ENCODE peak calls at places on chromosome 14, in ten cellular contexts. F, V, B, W, O, A, T, M, Z and Q are unnamed samples. For H3K4me1, the result is how much of the 10 kb centered on the place peaks cover.

GRCh38 chr14:103862393-103862782 is 15.0 kb upstream of the PPP1R13B start:
- DNase-seq in V (no peak), A (no peak), B (no peak), O (no peak), T (no peak), M (no peak), F (no peak), W (no peak), Z (no peak), Q (peak)

GRCh38 chr14:50038398-50039119 is 77.8 kb downstream of the VCPKMT start:
- DNase-seq in Z (no peak), O (peak), M (no peak), W (peak), B (no peak), F (no peak), V (no peak), A (peak), T (peak), Q (peak)

GRCh38 chr14:51657762-51658161 is 6.1 kb downstream of the FRMD6 start:
- DNase-seq in V (no peak), F (no peak), O (no peak), B (no peak), M (no peak), A (no peak), W (no peak), T (no peak), Z (no peak), Q (no peak)

GRCh38 chr14:105324080-105324778 is 9.7 kb downstream of the PACS2 start:
- DNase-seq in V (peak), M (no peak), F (no peak), O (no peak), T (no peak), B (no peak), Z (peak), W (no peak), A (no peak), Q (peak)

GRCh38 chr14:63727231-63727735 is 582 bp downstream of the SGPP1 start:
- DNase-seq in M (peak), B (peak), O (no peak), V (peak), W (peak), T (no peak), F (peak), Z (peak), A (peak), Q (peak)

GRCh38 chr14:66944872-66945271 is 244.4 kb upstream of the GARIN2 start:
- DNase-seq in O (no peak), Z (no peak), M (peak), F (no peak), T (no peak), V (no peak), W (peak), A (no peak), B (no peak), Q (peak)

GRCh38 chr14:65565948-65566347 is 153.4 kb downstream of the FUT8 start:
- DNase-seq in Z (no peak), F (no peak), W (peak), B (no peak), V (no peak), O (no peak), T (no peak), M (no peak), A (no peak), Q (no peak)

GRCh38 chr14:77372304-77372841 is 4.5 kb downstream of the TMED8 start:
- DNase-seq in Z (no peak), T (no peak), F (no peak), V (no peak), M (no peak), A (no peak), O (no peak), W (peak), B (no peak), Q (no peak)

GRCh38 chr14:40870252-40870651 is 736.4 kb upstream of the LRFN5 start:
- DNase-seq in V (no peak), Z (no peak), F (no peak), T (no peak), B (no peak), O (no peak), M (no peak), W (no peak), A (no peak), Q (peak)

GRCh38 chr14:56119221-56119967 is 1.2 kb downstream of the PELI2 start:
- DNase-seq in V (peak), M (peak), F (no peak), B (peak), Z (peak), T (no peak), O (no peak), W (no peak), A (peak), Q (peak)

GRCh38 chr14:61365667-61366194 is 44.4 kb downstream of the PRKCH start:
- DNase-seq in T (no peak), V (no peak), B (no peak), W (no peak), Z (no peak), F (no peak), O (no peak), A (no peak), M (no peak), Q (no peak)

GRCh38 chr14:61296707-61297502 is 15.8 kb upstream of the TMEM30B start:
- DNase-seq in F (no peak), B (no peak), V (no peak), M (peak), W (peak), A (no peak), O (no peak), Z (no peak), T (no peak), Q (peak)

GRCh38 chr14:24847568-24847967 is 202.4 kb downstream of the STXBP6 start:
- DNase-seq in Z (no peak), T (no peak), W (no peak), A (no peak), O (no peak), F (no peak), V (no peak), B (no peak), M (no peak), Q (no peak)

GRCh38 chr14:44961151-44961729 is 507 bp downstream of the KLHL28 start:
- DNase-seq in O (no peak), Z (peak), T (no peak), B (peak), A (peak), V (peak), W (peak), M (peak), F (no peak), Q (peak)

GRCh38 chr14:63039800-63040380 is 5.4 kb downstream of the KCNH5 start:
- DNase-seq in F (no peak), O (peak), A (no peak), M (peak), W (peak), V (no peak), B (no peak), T (no peak), Z (no peak), Q (peak)

DNA sequence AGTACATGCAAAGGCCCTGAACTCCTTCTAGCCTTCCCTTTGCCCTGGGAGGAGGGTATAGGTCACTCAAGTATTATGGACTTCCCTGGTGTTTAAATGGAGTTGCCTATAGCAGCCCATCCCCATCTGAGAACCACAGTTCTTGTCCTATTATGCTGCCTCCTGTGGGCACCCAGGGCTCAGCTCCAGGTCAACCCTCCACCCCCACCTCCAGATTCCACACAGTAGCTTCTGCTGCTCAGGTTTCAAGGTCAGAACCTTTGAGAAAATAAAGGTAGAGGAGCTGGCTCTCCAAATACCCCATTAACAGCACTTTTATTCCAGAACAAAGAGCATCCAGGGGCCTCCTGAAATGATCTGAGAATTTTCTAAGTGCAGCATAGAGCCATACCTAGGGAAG is 57.4 kb downstream of the ACTN1 start:
- DNase-seq in W (no peak), Z (no peak), V (no peak), F (no peak), M (no peak), O (no peak), A (no peak), T (no peak), B (no peak), Q (peak)
- TF ChIP-seq CTCF in W (no peak), Z (no peak), V (no peak), F (no peak), M (peak), O (no peak), A (no peak), T (no peak), B (no peak), Q (peak)

GRCh38 chr14:32201816-32202467 is at the start of gene RNU6-7:
- DNase-seq in F (no peak), B (peak), V (peak), M (peak), T (no peak), W (peak), O (peak), A (no peak), Z (peak), Q (peak)

GRCh38 chr14:32202941-32203882 is at the start of gene RNU6-8:
- DNase-seq in O (peak), B (peak), W (peak), V (peak), A (peak), Z (peak), T (peak), M (peak), F (peak), Q (peak)

GRCh38 chr14:32202468-32202865 is 602 bp downstream of the RNU6-8 start:
- DNase-seq in A (no peak), O (peak), V (no peak), Z (no peak), B (no peak), T (no peak), M (peak), W (no peak), F (no peak), Q (peak)

GRCh38 chr14:32201196-32201815 is 539 bp upstream of the RNU6-7 start:
- DNase-seq in A (peak), M (peak), B (peak), W (peak), O (peak), Z (peak), T (peak), V (peak), F (peak), Q (peak)

GRCh38 chr14:32200368-32201195 is 1.3 kb upstream of the RNU6-7 start:
- DNase-seq in M (no peak), Z (no peak), V (no peak), B (no peak), O (peak), T (no peak), F (no peak), W (no peak), A (no peak), Q (no peak)
- H3K27ac ChIP-seq in M (peak), Z (peak), V (peak), B (peak), O (peak), T (no peak), F (peak), W (no peak), A (peak), Q (no peak)

GRCh38 chr14:100170880-100171279 is 11.4 kb upstream of the DEGS2 start:
- DNase-seq in T (no peak), M (no peak), V (no peak), B (no peak), Z (no peak), O (no peak), W (no peak), F (no peak), A (no peak), Q (no peak)
- H3K4me1 ChIP-seq in T (under half), M (under half), V (under half), B (under half), Z (under half), O (under half), W (under half), F (under half), A (under half), Q (under half)

GRCh38 chr14:99036594-99037293 is 235.3 kb downstream of the BCL11B start:
- DNase-seq in T (no peak), F (no peak), V (peak), M (no peak), B (no peak), Z (no peak), A (peak), O (no peak), W (no peak), Q (no peak)

GRCh38 chr14:99035712-99036593 is 236.0 kb downstream of the BCL11B start:
- DNase-seq in W (peak), O (no peak), M (peak), B (peak), V (peak), T (peak), Z (peak), A (peak), F (peak), Q (peak)

GRCh38 chr14:99038401-99038800 is 233.6 kb downstream of the BCL11B start:
- DNase-seq in Z (no peak), O (no peak), W (peak), F (no peak), A (no peak), T (no peak), V (no peak), B (no peak), M (no peak), Q (no peak)

GRCh38 chr14:99039316-99040041 is 232.5 kb downstream of the BCL11B start:
- DNase-seq in V (no peak), O (no peak), A (no peak), F (no peak), B (no peak), Z (no peak), T (no peak), M (no peak), W (no peak), Q (no peak)

GRCh38 chr14:99037777-99038176 is 234.2 kb downstream of the BCL11B start:
- DNase-seq in F (no peak), O (no peak), B (no peak), M (no peak), V (no peak), W (no peak), Z (no peak), T (no peak), A (no peak), Q (peak)
- TF ChIP-seq CTCF in F (no peak), O (no peak), B (no peak), M (no peak), V (no peak), W (no peak), Z (no peak), T (peak), A (no peak), Q (peak)

GRCh38 chr14:101475468-101476257 is 85.6 kb upstream of the DIO3 start:
- DNase-seq in T (no peak), F (no peak), V (no peak), W (peak), O (no peak), A (peak), Z (no peak), B (peak), M (peak), Q (no peak)

GRCh38 chr14:101474563-101475467 is 86.5 kb upstream of the DIO3 start:
- DNase-seq in V (no peak), W (no peak), F (no peak), B (peak), Z (no peak), A (peak), T (no peak), M (no peak), O (no peak), Q (no peak)

GRCh38 chr14:101476931-101477553 is 84.3 kb upstream of the DIO3 start:
- DNase-seq in Z (no peak), F (no peak), B (peak), A (peak), W (no peak), T (no peak), O (peak), M (peak), V (no peak), Q (peak)

GRCh38 chr14:101477648-101478047 is 83.6 kb upstream of the DIO3 start:
- DNase-seq in B (no peak), F (no peak), A (peak), M (no peak), V (no peak), T (no peak), O (no peak), Z (no peak), W (peak), Q (no peak)

DNA sequence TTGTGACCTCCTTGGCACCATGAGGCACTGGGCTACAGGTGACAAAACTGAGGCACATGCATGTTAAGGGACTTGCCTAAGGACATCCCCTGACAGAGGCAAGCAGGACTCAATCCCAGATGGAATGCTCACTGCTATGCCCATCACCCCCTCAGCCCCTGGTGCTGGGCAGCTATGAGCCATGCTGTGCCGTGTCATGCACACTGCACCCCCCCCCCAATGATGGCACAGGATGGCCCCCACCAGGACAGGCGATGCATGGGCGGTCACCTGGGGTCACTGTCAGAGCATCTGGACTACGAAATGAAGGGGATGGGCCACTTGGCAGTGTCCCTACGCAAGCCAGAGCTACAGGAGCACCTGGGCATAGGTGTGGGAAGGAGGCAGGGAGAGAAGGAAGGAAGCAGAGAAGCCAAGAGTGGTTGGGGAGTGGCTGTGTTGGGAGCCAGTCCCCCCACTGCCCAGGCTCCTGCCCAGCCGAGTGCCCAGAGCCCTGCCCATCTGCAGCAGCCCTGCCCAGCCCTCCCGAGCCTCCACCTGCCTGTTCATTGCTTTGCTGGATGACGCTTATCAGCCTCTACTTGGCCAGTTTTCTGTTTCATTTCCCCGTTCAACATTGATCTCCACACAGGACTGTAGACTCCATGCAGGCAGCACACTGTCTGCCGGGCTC is 84.9 kb upstream of the DIO3 start:
- DNase-seq in T (no peak), F (no peak), B (no peak), W (no peak), A (peak), V (no peak), O (no peak), M (no peak), Z (no peak), Q (no peak)
- H3K27ac ChIP-seq in T (no peak), F (no peak), B (peak), W (no peak), A (no peak), V (peak), O (peak), M (peak), Z (no peak), Q (no peak)